ENCODE peak calls at places on chromosomes 2 and 18, in nine cellular contexts. M is transverse colon, W is stomach, U is HepG2, Y is upper lobe of left lung, L is GM12878, R is K562, D is H1, P is suprapubic skin. S is an unnamed sample.

GRCh38 chr2:110114801-110115200 is 821 bp downstream of the MALL start:
- DNase-seq in M (peak), W (no peak), U (no peak), Y (no peak), L (no peak), R (no peak), D (no peak), P (no peak), S (no peak)

GRCh38 chr2:20514596-20515269 is 67.9 kb downstream of the RHOB start:
- DNase-seq in M (peak), W (no peak), U (no peak), Y (no peak), L (no peak), R (no peak), D (no peak), P (peak), S (peak)

GRCh38 chr2:73028841-73029240 is 42.7 kb downstream of the SFXN5 start:
- DNase-seq in M (no peak), W (no peak), U (no peak), Y (no peak), L (no peak), R (no peak), D (no peak), P (no peak), S (no peak)

GRCh38 chr2:121095257-121096080 is 189.5 kb downstream of the TFCP2L1 start:
- DNase-seq in M (peak), W (peak), U (peak), Y (peak), L (no peak), R (peak), D (no peak), P (no peak), S (peak)

GRCh38 chr18:6859676-6860422 is 130.3 kb downstream of the ARHGAP28 start:
- DNase-seq in M (no peak), W (no peak), U (no peak), Y (no peak), L (no peak), R (no peak), D (no peak), P (no peak), S (no peak)

GRCh38 chr2:237791977-237792727 is 6.4 kb upstream of the RBM44 start:
- DNase-seq in M (no peak), W (no peak), U (peak), Y (no peak), L (no peak), R (peak), D (peak), P (no peak), S (no peak)

GRCh38 chr2:196801986-196802385 is 2.5 kb upstream of the GTF3C3 start:
- DNase-seq in M (no peak), W (no peak), U (no peak), Y (no peak), L (no peak), R (no peak), D (no peak), P (no peak), S (no peak)

GRCh38 chr2:109159096-109159495 is 30.1 kb downstream of the SH3RF3 start:
- DNase-seq in M (no peak), W (no peak), U (no peak), Y (peak), L (no peak), R (no peak), D (no peak), P (no peak), S (no peak)

GRCh38 chr2:27509326-27509725 is 12.7 kb downstream of the GCKR start:
- DNase-seq in M (no peak), W (no peak), U (no peak), Y (no peak), L (no peak), R (no peak), D (no peak), P (no peak), S (no peak)

GRCh38 chr2:144474017-144474416 is 45.9 kb downstream of the ZEB2 start:
- DNase-seq in M (no peak), W (no peak), U (no peak), Y (no peak), L (no peak), R (no peak), D (no peak), P (no peak), S (no peak)

GRCh38 chr18:50716902-50717301 is 102.9 kb downstream of the MRO start:
- DNase-seq in M (no peak), W (no peak), U (no peak), Y (no peak), L (no peak), R (no peak), D (no peak), P (no peak), S (no peak)

GRCh38 chr2:108918941-108919341 is 70.1 kb downstream of the EDAR start:
- DNase-seq in M (no peak), W (peak), U (no peak), Y (no peak), L (no peak), R (no peak), D (no peak), P (no peak), S (peak)

GRCh38 chr2:47520825-47521665 is 118.1 kb downstream of the MSH2 start:
- DNase-seq in M (peak), W (peak), U (no peak), Y (peak), L (peak), R (no peak), D (no peak), P (no peak), S (no peak)

GRCh38 chr2:129253461-129253812 is 726.0 kb upstream of the RAB6C start:
- DNase-seq in M (no peak), W (peak), U (no peak), Y (no peak), L (no peak), R (peak), D (peak), P (no peak), S (no peak)

GRCh38 chr2:224640694-224641093 is 55.5 kb upstream of the CUL3 start:
- DNase-seq in M (no peak), W (no peak), U (no peak), Y (no peak), L (no peak), R (no peak), D (no peak), P (no peak), S (no peak)

GRCh38 chr2:38128653-38129052 is 52.7 kb upstream of the CYP1B1 start:
- DNase-seq in M (no peak), W (no peak), U (no peak), Y (no peak), L (peak), R (no peak), D (no peak), P (no peak), S (peak)

GRCh38 chr2:219418570-219419189 is 503 bp downstream of the DES start:
- DNase-seq in M (no peak), W (no peak), U (no peak), Y (peak), L (no peak), R (no peak), D (no peak), P (no peak), S (no peak)

GRCh38 chr2:67055387-67056304 is 341.5 kb upstream of the ETAA1 start:
- DNase-seq in M (no peak), W (no peak), U (peak), Y (no peak), L (no peak), R (no peak), D (no peak), P (no peak), S (no peak)

GRCh38 chr2:162368494-162368893 is 24.6 kb downstream of the GCA start:
- DNase-seq in M (no peak), W (no peak), U (no peak), Y (no peak), L (no peak), R (no peak), D (no peak), P (no peak), S (no peak)

GRCh38 chr2:178386951-178387602 is 63.9 kb downstream of the PRKRA start:
- DNase-seq in M (no peak), W (no peak), U (no peak), Y (no peak), L (no peak), R (no peak), D (no peak), P (no peak), S (no peak)

GRCh38 chr18:7584646-7585271 is 17.6 kb downstream of the PTPRM start:
- DNase-seq in M (no peak), W (no peak), U (no peak), Y (no peak), L (no peak), R (no peak), D (no peak), P (no peak), S (no peak)

GRCh38 chr2:189549440-189549832 is 31.1 kb downstream of the SLC40A1 start:
- DNase-seq in M (no peak), W (no peak), U (no peak), Y (no peak), L (no peak), R (no peak), D (no peak), P (no peak), S (peak)

GRCh38 chr18:76721207-76721996 is 101.0 kb upstream of the ZNF236 start:
- DNase-seq in M (no peak), W (no peak), U (no peak), Y (no peak), L (no peak), R (no peak), D (no peak), P (no peak), S (no peak)

GRCh38 chr2:236702693-236703092 is 133.1 kb downstream of the ACKR3 start:
- DNase-seq in M (no peak), W (peak), U (no peak), Y (no peak), L (no peak), R (no peak), D (no peak), P (no peak), S (no peak)

GRCh38 chr18:35460719-35461118 is 37.0 kb downstream of the INO80C start:
- DNase-seq in M (no peak), W (no peak), U (no peak), Y (no peak), L (no peak), R (no peak), D (no peak), P (no peak), S (no peak)

GRCh38 chr18:59954746-59955145 is 55.0 kb downstream of the PMAIP1 start:
- DNase-seq in M (no peak), W (no peak), U (peak), Y (no peak), L (no peak), R (no peak), D (no peak), P (no peak), S (no peak)

GRCh38 chr2:167510071-167510759 is 621.9 kb downstream of the XIRP2 start:
- DNase-seq in M (no peak), W (no peak), U (peak), Y (no peak), L (no peak), R (no peak), D (no peak), P (no peak), S (no peak)

GRCh38 chr2:212421571-212422334 is 116.8 kb downstream of the ERBB4 start:
- DNase-seq in M (no peak), W (no peak), U (no peak), Y (no peak), L (no peak), R (no peak), D (no peak), P (no peak), S (no peak)

GRCh38 chr2:47844162-47844561 is 61.2 kb downstream of the MSH6 start:
- DNase-seq in M (no peak), W (no peak), U (no peak), Y (no peak), L (no peak), R (no peak), D (no peak), P (no peak), S (no peak)

GRCh38 chr2:173909846-173910245 is 55.3 kb downstream of the SP3 start:
- DNase-seq in M (no peak), W (no peak), U (no peak), Y (no peak), L (no peak), R (no peak), D (no peak), P (no peak), S (no peak)
- TF ChIP-seq EP300 in M (no peak), W (no peak), U (no peak), Y (no peak), L (no peak), R (no peak), D (no peak), P (no peak), S (no peak)

GRCh38 chr2:239762742-239763269 is 262.3 kb downstream of the NDUFA10 start:
- DNase-seq in M (no peak), W (no peak), U (no peak), Y (no peak), L (no peak), R (no peak), D (no peak), P (peak), S (peak)
- TF ChIP-seq POLR2AphosphoS5 in M (no peak), W (no peak), U (no peak), Y (no peak), L (no peak), R (no peak), D (no peak), P (no peak), S (no peak)

GRCh38 chr2:190980630-190981214 is 33.2 kb downstream of the STAT1 start:
- DNase-seq in M (no peak), W (no peak), U (no peak), Y (no peak), L (no peak), R (no peak), D (no peak), P (no peak), S (no peak)
- TF ChIP-seq POLR2A in M (no peak), W (no peak), U (no peak), Y (no peak), L (no peak), R (no peak), D (no peak), P (no peak), S (no peak)

GRCh38 chr2:202339052-202339870 is 36.9 kb upstream of the BMPR2 start:
- DNase-seq in M (no peak), W (no peak), U (peak), Y (no peak), L (no peak), R (no peak), D (no peak), P (no peak), S (no peak)
- TF ChIP-seq EP300 in M (no peak), W (no peak), U (no peak), Y (no peak), L (no peak), R (no peak), D (no peak), P (no peak), S (no peak)

GRCh38 chr2:11790228-11790627 is 43.8 kb downstream of the LPIN1 start:
- DNase-seq in M (no peak), W (no peak), U (no peak), Y (no peak), L (no peak), R (no peak), D (no peak), P (no peak), S (no peak)
- TF ChIP-seq POLR2AphosphoS5 in M (no peak), W (no peak), U (no peak), Y (no peak), L (no peak), R (no peak), D (no peak), P (no peak), S (no peak)

DNA sequence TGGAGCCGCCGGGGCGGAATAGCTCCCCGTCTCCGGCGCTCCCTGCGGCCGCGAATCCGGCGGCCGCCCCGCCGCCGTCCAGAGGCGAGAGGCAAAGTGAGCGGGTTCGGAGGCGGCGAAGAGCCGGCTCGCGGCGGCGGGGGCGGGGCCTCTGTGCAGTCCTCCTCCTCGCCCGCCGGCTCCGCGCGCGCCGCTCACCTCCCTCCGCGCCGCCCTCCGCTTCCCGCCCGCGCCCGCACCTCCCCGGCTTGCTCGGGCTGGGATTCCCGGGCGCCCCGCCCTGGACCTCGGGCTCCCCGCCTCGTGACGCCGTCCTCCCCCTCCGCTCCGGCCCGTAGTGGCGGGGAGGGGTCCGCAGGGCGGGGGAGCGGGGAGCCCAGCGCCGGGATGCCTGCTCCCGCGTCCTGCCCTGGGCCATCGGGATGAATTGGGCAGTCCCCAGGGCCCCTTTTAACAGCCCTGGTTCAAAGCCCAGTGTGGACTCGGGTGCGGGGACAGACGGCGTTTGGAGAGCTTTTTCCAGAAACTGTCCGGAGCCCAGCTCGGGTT is at the start of gene KCNG3:
- DNase-seq in M (peak), W (peak), U (peak), Y (peak), L (no peak), R (peak), D (no peak), P (peak), S (peak)
- TF ChIP-seq POLR2A in M (peak), W (no peak), U (peak), Y (peak), L (no peak), R (no peak), D (peak), P (no peak), S (no peak)

DNA sequence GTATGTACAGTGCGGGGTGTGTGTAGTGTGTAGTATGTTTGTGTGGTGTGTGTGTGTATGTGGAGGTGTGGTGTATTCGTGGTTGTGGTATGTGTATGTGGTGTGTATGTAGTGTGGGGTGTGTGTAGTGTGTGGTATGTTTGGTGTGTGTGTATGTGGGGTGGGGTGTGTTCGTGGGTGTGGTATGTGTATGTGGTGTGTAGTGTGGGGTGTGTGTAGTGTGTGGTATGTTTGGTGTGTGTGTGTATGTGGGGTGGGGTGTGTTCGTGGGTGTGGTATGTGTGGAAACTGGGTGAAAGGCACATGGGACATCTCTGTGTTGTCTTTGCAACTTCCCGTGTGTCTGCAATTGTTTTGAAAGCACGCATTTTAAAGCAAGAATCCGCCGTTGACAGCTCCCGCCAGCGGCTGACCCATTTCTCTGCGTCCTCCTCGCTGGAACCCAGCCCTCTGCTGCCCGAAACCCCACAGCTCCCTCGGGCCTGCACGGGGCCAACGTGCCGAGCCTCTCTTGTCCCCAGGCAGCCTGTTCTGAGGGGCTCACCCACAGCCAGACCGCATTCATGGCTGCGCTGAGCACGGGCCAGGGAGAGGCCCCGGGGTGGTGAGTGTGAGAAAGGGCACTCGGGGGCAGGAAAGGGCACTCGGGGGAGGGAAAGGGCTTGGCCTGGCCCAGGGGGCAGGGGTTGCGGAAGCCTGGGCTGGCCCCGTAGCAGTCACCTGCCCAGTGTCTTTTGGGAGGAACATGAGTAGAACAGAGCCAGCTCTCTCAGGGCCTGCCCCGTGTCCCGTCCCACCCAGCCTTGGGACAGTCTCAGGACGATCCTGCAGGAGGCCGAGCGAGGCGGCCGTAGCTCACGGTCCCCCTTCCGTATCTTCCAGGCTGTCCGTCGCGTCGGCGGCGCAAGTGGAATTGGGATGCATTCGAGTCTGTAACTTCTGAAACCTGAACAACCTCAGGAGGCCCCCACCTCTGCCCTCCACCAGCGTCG is 61.4 kb downstream of the TWIST2 start:
- DNase-seq in M (no peak), W (no peak), U (no peak), Y (peak), L (no peak), R (no peak), D (no peak), P (peak), S (peak)
- TF ChIP-seq EP300 in M (no peak), W (no peak), U (no peak), Y (no peak), L (no peak), R (no peak), D (no peak), P (no peak), S (no peak)

DNA sequence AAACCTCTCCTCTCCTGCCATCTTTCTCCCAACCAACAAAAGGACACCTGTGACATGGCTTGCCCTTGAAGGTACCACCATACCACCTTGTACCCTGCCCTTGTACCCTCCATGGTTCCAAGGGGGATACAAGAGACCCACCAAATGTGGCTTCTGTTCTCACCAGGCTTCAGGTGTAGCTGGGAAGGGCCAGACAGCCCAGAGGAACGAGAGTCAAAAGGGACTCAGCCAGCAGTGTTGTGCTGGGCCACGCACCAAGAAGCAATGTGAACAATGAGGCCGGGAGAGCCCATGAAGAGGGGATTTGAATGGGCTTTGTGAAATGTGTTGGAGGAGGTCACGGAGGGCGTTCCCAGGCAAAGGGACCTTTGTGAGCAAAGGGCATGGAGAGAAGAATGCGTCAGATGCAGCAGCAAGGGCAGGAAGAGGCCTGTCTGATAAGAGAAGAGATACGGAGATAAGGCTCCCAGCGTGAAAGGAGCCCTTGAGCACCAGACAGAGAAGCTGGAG is 48.6 kb downstream of the PLB1 start:
- DNase-seq in M (peak), W (no peak), U (peak), Y (no peak), L (no peak), R (peak), D (no peak), P (no peak), S (peak)
- TF ChIP-seq POLR2AphosphoS5 in M (no peak), W (no peak), U (no peak), Y (no peak), L (no peak), R (no peak), D (no peak), P (no peak), S (no peak)

GRCh38 chr2:70144443-70145167 is 46.2 kb downstream of the C2orf42 start:
- DNase-seq in M (no peak), W (no peak), U (no peak), Y (no peak), L (no peak), R (no peak), D (no peak), P (no peak), S (no peak)

GRCh38 chr2:70142590-70143313 is 48.1 kb downstream of the C2orf42 start:
- DNase-seq in M (peak), W (peak), U (peak), Y (peak), L (peak), R (peak), D (peak), P (peak), S (peak)

GRCh38 chr2:70141754-70142589 is 48.8 kb downstream of the C2orf42 start:
- DNase-seq in M (no peak), W (peak), U (peak), Y (no peak), L (no peak), R (peak), D (no peak), P (no peak), S (no peak)

GRCh38 chr2:70145168-70145538 is 45.7 kb downstream of the C2orf42 start:
- DNase-seq in M (no peak), W (no peak), U (no peak), Y (no peak), L (no peak), R (no peak), D (no peak), P (no peak), S (no peak)

GRCh38 chr2:70143314-70144150 is 47.3 kb downstream of the C2orf42 start:
- DNase-seq in M (peak), W (peak), U (peak), Y (no peak), L (no peak), R (peak), D (no peak), P (no peak), S (peak)
- TF ChIP-seq POLR2A in M (no peak), W (no peak), U (peak), Y (no peak), L (peak), R (peak), D (no peak), P (no peak), S (peak)